ENCODE peak calls at places on chromosomes 5 and 9, in seven cellular contexts. L, N, H, F, U, E and K are unnamed samples.
A peak's percentile ranks its signal among the peaks of the same experiment; 100 is the strongest.

GRCh38 chr5:180047667-180048066 is 23.9 kb downstream of the RNF130 start:
- DNase-seq in N (no peak), H (no peak), L (no peak), F (no peak), U (no peak), E (peak; percentile 77), K (no peak)

GRCh38 chr5:142684508-142685031 is 1.3 kb downstream of the FGF1 start:
- DNase-seq in H (no peak), E (no peak), U (no peak), F (no peak), L (no peak), N (peak; percentile 51), K (no peak)

GRCh38 chr5:61408476-61409168 is 76.6 kb downstream of the ZSWIM6 start:
- DNase-seq in F (peak; percentile 99), L (peak; percentile 98), E (peak; percentile 100), H (peak; percentile 93), N (peak; percentile 98), U (peak; percentile 99), K (peak; percentile 100)

GRCh38 chr9:24413651-24414050 is 132.0 kb downstream of the IZUMO3 start:
- DNase-seq in H (no peak), L (no peak), U (no peak), E (no peak), N (no peak), F (no peak), K (no peak)

GRCh38 chr5:133775584-133776304 is 163.4 kb upstream of the FSTL4 start:
- DNase-seq in H (no peak), N (peak; percentile 9), E (no peak), F (no peak), L (no peak), U (no peak), K (no peak)

GRCh38 chr5:61245486-61245885 is 83.2 kb upstream of the SMIM15 start:
- DNase-seq in U (no peak), E (no peak), N (no peak), L (no peak), H (no peak), F (no peak), K (no peak)

GRCh38 chr5:93280518-93280917 is 300.5 kb downstream of the NR2F1-AS1 start:
- DNase-seq in L (no peak), H (no peak), E (no peak), N (no peak), U (no peak), F (no peak), K (no peak)

GRCh38 chr5:132479812-132480441 is 10.6 kb downstream of the IRF1 start:
- DNase-seq in U (no peak), F (no peak), L (no peak), N (no peak), E (peak; percentile 19), H (no peak), K (no peak)

GRCh38 chr9:71213633-71214032 is 92.2 kb upstream of the TRPM3 start:
- DNase-seq in L (no peak), H (no peak), U (no peak), N (no peak), E (no peak), F (no peak), K (no peak)

GRCh38 chr5:10355071-10355889 is 1.8 kb downstream of the MARCHF6 start:
- DNase-seq in U (peak; percentile 76), F (no peak), N (no peak), H (no peak), L (no peak), E (no peak), K (peak; percentile 19)

GRCh38 chr5:42250-42649 is 49.7 kb upstream of the PLEKHG4B start:
- DNase-seq in H (no peak), E (no peak), U (peak; percentile 8), N (peak; percentile 63), L (peak; percentile 50), F (peak; percentile 63), K (peak; percentile 13)

GRCh38 chr5:43038523-43038989 is 1.6 kb downstream of the ANXA2R start:
- DNase-seq in L (no peak), E (no peak), N (peak; percentile 35), H (no peak), U (no peak), F (no peak), K (peak; percentile 42)

GRCh38 chr5:126732716-126733115 is 44.2 kb upstream of the LMNB1 start:
- DNase-seq in E (no peak), U (no peak), H (no peak), F (no peak), N (no peak), L (no peak), K (no peak)

GRCh38 chr5:137734962-137735530 is 843 bp downstream of the KLHL3 start:
- DNase-seq in N (peak; percentile 58), H (no peak), F (peak; percentile 22), L (peak; percentile 27), E (peak; percentile 68), U (no peak), K (peak; percentile 36)

GRCh38 chr5:60399507-60399906 is 300.5 kb downstream of the DEPDC1B start:
- DNase-seq in U (no peak), H (no peak), F (no peak), E (no peak), L (no peak), N (no peak), K (no peak)

GRCh38 chr9:36665921-36666429 is 93.3 kb downstream of the MELK start:
- DNase-seq in U (no peak), L (no peak), H (no peak), E (no peak), N (no peak), F (peak; percentile 22), K (peak; percentile 61)

GRCh38 chr9:76866689-76867088 is 39.2 kb downstream of the PRUNE2 start:
- DNase-seq in H (no peak), F (peak; percentile 4), E (no peak), N (no peak), U (peak; percentile 90), L (no peak), K (peak; percentile 83)

GRCh38 chr5:131607903-131608540 is 27.0 kb downstream of the RAPGEF6 start:
- DNase-seq in N (no peak), U (no peak), L (no peak), E (no peak), H (no peak), F (no peak), K (peak; percentile 29)

GRCh38 chr5:174531782-174532191 is 192.6 kb upstream of the MSX2 start:
- DNase-seq in H (no peak), F (no peak), N (no peak), E (no peak), L (no peak), U (no peak), K (no peak)

GRCh38 chr9:5468850-5469249 is 18.5 kb downstream of the CD274 start:
- DNase-seq in E (no peak), H (no peak), U (no peak), L (no peak), F (no peak), N (no peak), K (no peak)

GRCh38 chr5:132190161-132190817 is 37.4 kb downstream of the P4HA2 start:
- DNase-seq in U (peak; percentile 82), F (peak; percentile 11), N (peak; percentile 46), E (no peak), H (no peak), L (peak; percentile 28), K (peak; percentile 62)

DNA sequence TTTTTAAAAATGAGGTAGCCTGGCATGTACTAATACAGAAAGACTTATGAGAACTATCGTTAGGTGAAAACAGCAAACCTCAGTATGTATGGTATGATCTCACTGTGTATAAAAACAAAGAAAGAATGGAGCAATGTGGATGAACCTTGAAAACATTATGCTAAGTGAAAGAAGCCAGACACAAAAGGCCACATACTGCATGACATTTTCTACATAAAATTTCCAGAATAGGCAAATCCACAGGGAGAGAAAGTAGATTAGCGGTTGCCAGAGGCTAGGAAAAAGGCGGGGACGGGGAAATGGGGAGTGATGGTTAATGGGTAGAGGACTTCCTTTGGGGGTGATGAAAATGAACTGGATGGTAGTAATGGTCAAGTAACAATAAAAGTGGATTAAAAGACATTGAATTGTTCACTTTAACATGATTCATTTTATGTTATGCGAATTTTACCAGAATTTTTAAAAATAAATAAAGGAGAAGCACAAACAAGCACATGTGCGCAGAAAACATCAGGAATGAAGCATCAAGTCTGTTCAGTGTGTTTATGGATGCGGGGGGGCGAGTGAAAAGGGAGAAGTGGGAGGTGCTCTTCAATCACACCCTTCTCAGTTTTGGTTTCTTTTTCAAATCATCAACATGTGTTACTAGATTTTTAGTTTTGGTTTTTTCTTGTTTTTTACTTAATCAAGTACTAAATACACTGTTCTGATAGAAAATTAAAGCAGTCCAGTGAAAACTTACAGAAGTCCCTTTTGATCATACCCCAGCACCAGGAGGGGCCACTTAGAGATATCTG is 16.3 kb downstream of the ROR2 start:
- DNase-seq in U (no peak), F (no peak), E (no peak), N (no peak), H (no peak), L (no peak), K (no peak)
- TF ChIP-seq CTCF in U (no peak), F (no peak), E (no peak), N (no peak), H (no peak), L (no peak), K (no peak)

GRCh38 chr5:123436201-123436600 is 13.0 kb upstream of the CEP120 start:
- DNase-seq in N (no peak), E (no peak), U (no peak), L (no peak), F (no peak), H (no peak), K (no peak)
- TF ChIP-seq CTCF in N (no peak), E (no peak), U (no peak), L (no peak), F (no peak), H (no peak), K (no peak)

DNA sequence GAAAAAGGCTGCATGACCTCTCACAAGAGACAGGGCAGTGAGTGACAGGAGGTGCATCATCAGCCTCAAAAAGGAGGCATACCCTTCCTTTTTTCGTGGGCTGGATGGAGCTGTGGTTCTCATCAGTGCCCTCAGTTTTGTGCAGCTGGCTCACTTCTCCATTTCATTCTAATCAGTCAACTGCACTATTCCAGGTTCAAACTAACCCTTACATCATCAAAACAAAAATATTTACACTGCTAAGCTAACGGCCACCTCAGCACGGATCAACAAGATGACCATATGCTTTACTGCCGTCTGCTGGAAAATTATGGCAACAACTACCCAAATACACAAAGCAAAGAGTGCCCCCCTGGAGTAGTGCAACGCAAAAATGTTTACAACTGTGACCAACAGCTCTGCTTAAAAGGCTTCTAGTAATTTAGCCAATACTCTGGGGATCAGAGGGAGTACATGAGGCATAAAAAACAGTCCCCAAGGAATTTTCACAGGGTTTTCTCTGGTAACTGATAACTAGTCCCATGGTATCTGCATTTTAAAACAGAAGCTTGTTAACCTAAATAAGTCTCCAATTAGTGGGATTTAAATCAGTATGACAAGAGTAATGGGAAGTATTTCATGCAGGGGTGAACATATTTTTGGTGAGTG is 10.8 kb downstream of the KCNV2 start:
- DNase-seq in H (no peak), F (no peak), N (no peak), E (no peak), U (peak; percentile 71), L (peak; percentile 13), K (peak; percentile 68)
- TF ChIP-seq CTCF in H (peak; percentile 65), F (peak; percentile 60), N (peak; percentile 67), E (peak; percentile 53), U (peak; percentile 85), L (peak; percentile 55), K (peak; percentile 86)

GRCh38 chr5:141223112-141223783 is at the start of gene PCDHB14:
- DNase-seq in H (no peak), E (no peak), L (no peak), U (peak; percentile 62), F (peak; percentile 9), N (peak; percentile 70), K (no peak)
- TF ChIP-seq CTCF in H (peak; percentile 48), E (no peak), L (peak; percentile 36), U (peak; percentile 77), F (peak; percentile 66), N (peak; percentile 79), K (no peak)